ENCODE peak calls at places on chromosome 13, in five cellular contexts. L is activated CD4-positive, alpha-beta T cell treated with anti-CD3 and anti-CD28 coated beads, Interleukin-2, amount 50 U/mL, for 48 hours; K is stimulated activated CD8-positive, alpha-beta memory T cell treated with anti-CD3 and anti-CD28 coated beads, Interleukin-4, amount 100 ng/mL, for 4 hours; H is foreskin fibroblast; S is HL-60. M is an unnamed sample.

GRCh38 chr13:113938246-113938645 is 35.6 kb downstream of the C13orf46 start:
- DNase-seq in L (no peak), K (no peak), H (no peak), S (no peak), M (no peak)

GRCh38 chr13:99959538-99960230 is 11.9 kb downstream of the ZIC5 start:
- DNase-seq in L (peak), K (no peak), H (peak), S (no peak), M (no peak)

GRCh38 chr13:86737334-86737932 is 933.7 kb upstream of the SLITRK5 start:
- DNase-seq in L (no peak), K (no peak), H (no peak), S (no peak), M (no peak)

GRCh38 chr13:46473806-46474205 is 79.2 kb upstream of the LRCH1 start:
- DNase-seq in L (no peak), K (no peak), H (no peak), S (no peak), M (no peak)

GRCh38 chr13:102402292-102402691 is 444 bp upstream of the FGF14 start:
- DNase-seq in L (peak), K (no peak), H (peak), S (no peak), M (peak)

GRCh38 chr13:71359641-71360040 is 507.4 kb downstream of the DACH1 start:
- DNase-seq in L (no peak), K (no peak), H (no peak), S (no peak), M (no peak)

GRCh38 chr13:66162470-66162869 is 1067.7 kb downstream of the PCDH9 start:
- DNase-seq in L (no peak), K (no peak), H (no peak), S (no peak), M (no peak)

GRCh38 chr13:40315416-40316064 is 350.9 kb downstream of the FOXO1 start:
- DNase-seq in L (peak), K (peak), H (no peak), S (no peak), M (no peak)

GRCh38 chr13:28059214-28059613 is 41.2 kb downstream of the FLT3 start:
- DNase-seq in L (peak), K (peak), H (peak), S (peak), M (no peak)

GRCh38 chr13:26721251-26721939 is 39.2 kb downstream of the GPR12 start:
- DNase-seq in L (peak), K (no peak), H (no peak), S (peak), M (no peak)

GRCh38 chr13:30835442-30835841 is 70.6 kb upstream of the MEDAG start:
- DNase-seq in L (no peak), K (no peak), H (peak), S (no peak), M (no peak)

M was measured in fibroblast of gingiva.